ENCODE peak calls at places on chromosomes 4 and X, in ten cellular contexts. One of them, this sample, is unnamed.

GRCh38 chrX:72666451-72666850 is 47.7 kb downstream of the PHKA1 start:
- DNase-seq in lower lobe of right lung: no peak
- DNase-seq in GM13977: no peak
- DNase-seq in Peyer's patch: no peak
- DNase-seq in ovary: no peak
- DNase-seq in neural crest cell: no peak
- DNase-seq in fibroblast of pulmonary artery: peak
- DNase-seq in mesothelial cell of epicardium: no peak
- DNase-seq in IMR-90: peak
- DNase-seq in K562: no peak
- DNase-seq in this sample: no peak

GRCh38 chr4:108636246-108636645 is 14.2 kb upstream of the OSTC start:
- DNase-seq in lower lobe of right lung: no peak
- DNase-seq in GM13977: no peak
- DNase-seq in Peyer's patch: no peak
- DNase-seq in ovary: no peak
- DNase-seq in neural crest cell: no peak
- DNase-seq in fibroblast of pulmonary artery: no peak
- DNase-seq in mesothelial cell of epicardium: no peak
- DNase-seq in IMR-90: no peak
- DNase-seq in K562: no peak
- DNase-seq in this sample: no peak

GRCh38 chr4:8035371-8035780 is 95.7 kb upstream of the AFAP1 start:
- DNase-seq in lower lobe of right lung: no peak
- DNase-seq in GM13977: no peak
- DNase-seq in Peyer's patch: no peak
- DNase-seq in ovary: no peak
- DNase-seq in neural crest cell: no peak
- DNase-seq in fibroblast of pulmonary artery: peak
- DNase-seq in mesothelial cell of epicardium: no peak
- DNase-seq in IMR-90: peak
- DNase-seq in K562: no peak
- DNase-seq in this sample: peak

GRCh38 chrX:30010471-30010870 is 204.9 kb upstream of the MAGEB2 start:
- DNase-seq in lower lobe of right lung: no peak
- DNase-seq in GM13977: no peak
- DNase-seq in Peyer's patch: no peak
- DNase-seq in ovary: no peak
- DNase-seq in neural crest cell: no peak
- DNase-seq in fibroblast of pulmonary artery: no peak
- DNase-seq in mesothelial cell of epicardium: no peak
- DNase-seq in IMR-90: peak
- DNase-seq in K562: no peak
- DNase-seq in this sample: no peak

GRCh38 chr4:14767142-14767541 is 235.1 kb upstream of the CPEB2 start:
- DNase-seq in lower lobe of right lung: no peak
- DNase-seq in GM13977: no peak
- DNase-seq in Peyer's patch: no peak
- DNase-seq in ovary: no peak
- DNase-seq in neural crest cell: no peak
- DNase-seq in fibroblast of pulmonary artery: no peak
- DNase-seq in mesothelial cell of epicardium: no peak
- DNase-seq in IMR-90: no peak
- DNase-seq in K562: no peak
- DNase-seq in this sample: no peak

GRCh38 chr4:73053076-73053475 is 16.4 kb downstream of the COX18 start:
- DNase-seq in lower lobe of right lung: no peak
- DNase-seq in GM13977: no peak
- DNase-seq in Peyer's patch: no peak
- DNase-seq in ovary: no peak
- DNase-seq in neural crest cell: no peak
- DNase-seq in fibroblast of pulmonary artery: peak
- DNase-seq in mesothelial cell of epicardium: no peak
- DNase-seq in IMR-90: peak
- DNase-seq in K562: no peak
- DNase-seq in this sample: no peak

GRCh38 chr4:145069361-145069760 is 28.6 kb downstream of the ANAPC10 start:
- DNase-seq in lower lobe of right lung: no peak
- DNase-seq in GM13977: no peak
- DNase-seq in Peyer's patch: no peak
- DNase-seq in ovary: no peak
- DNase-seq in neural crest cell: no peak
- DNase-seq in fibroblast of pulmonary artery: peak
- DNase-seq in mesothelial cell of epicardium: no peak
- DNase-seq in IMR-90: peak
- DNase-seq in K562: no peak
- DNase-seq in this sample: no peak

GRCh38 chr4:109721033-109721432 is 8.8 kb downstream of the PLA2G12A start:
- DNase-seq in lower lobe of right lung: no peak
- DNase-seq in GM13977: no peak
- DNase-seq in Peyer's patch: no peak
- DNase-seq in ovary: no peak
- DNase-seq in neural crest cell: no peak
- DNase-seq in fibroblast of pulmonary artery: peak
- DNase-seq in mesothelial cell of epicardium: no peak
- DNase-seq in IMR-90: peak
- DNase-seq in K562: peak
- DNase-seq in this sample: no peak

DNA sequence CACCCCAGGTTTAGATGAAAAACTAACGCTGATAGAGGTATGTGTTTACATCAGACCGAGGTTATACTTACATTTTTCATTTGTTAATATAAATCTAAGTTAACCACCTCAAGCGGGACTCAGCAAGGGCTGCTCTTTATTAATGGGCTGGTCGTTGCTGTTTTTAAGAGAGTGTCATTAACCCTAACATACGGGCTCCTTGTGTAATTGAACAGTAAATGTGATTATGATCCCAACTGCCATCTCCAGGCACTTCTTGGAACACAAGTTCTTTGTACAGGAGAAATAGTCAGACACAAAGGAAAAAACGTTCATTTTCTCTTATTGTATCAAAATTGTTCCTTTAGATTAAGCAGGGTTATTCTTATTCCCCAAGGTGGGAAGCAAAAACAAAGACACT is 95.7 kb downstream of the RASL11B start:
- DNase-seq in lower lobe of right lung: no peak
- DNase-seq in GM13977: no peak
- DNase-seq in Peyer's patch: no peak
- DNase-seq in ovary: no peak
- DNase-seq in neural crest cell: no peak
- DNase-seq in fibroblast of pulmonary artery: no peak
- DNase-seq in mesothelial cell of epicardium: no peak
- DNase-seq in IMR-90: peak
- DNase-seq in K562: no peak
- DNase-seq in this sample: no peak
- TF ChIP-seq CTCF in lower lobe of right lung: no peak
- TF ChIP-seq CTCF in GM13977: no peak
- TF ChIP-seq CTCF in Peyer's patch: no peak
- TF ChIP-seq CTCF in ovary: no peak
- TF ChIP-seq CTCF in neural crest cell: no peak
- TF ChIP-seq CTCF in fibroblast of pulmonary artery: no peak
- TF ChIP-seq CTCF in mesothelial cell of epicardium: no peak
- TF ChIP-seq CTCF in IMR-90: no peak
- TF ChIP-seq CTCF in K562: no peak
- TF ChIP-seq CTCF in this sample: peak

GRCh38 chr4:120770897-120771296 is 151.6 kb downstream of the PRDM5 start:
- DNase-seq in lower lobe of right lung: no peak
- DNase-seq in GM13977: no peak
- DNase-seq in Peyer's patch: no peak
- DNase-seq in ovary: no peak
- DNase-seq in neural crest cell: no peak
- DNase-seq in fibroblast of pulmonary artery: no peak
- DNase-seq in mesothelial cell of epicardium: no peak
- DNase-seq in IMR-90: no peak
- DNase-seq in K562: no peak
- DNase-seq in this sample: no peak

GRCh38 chr4:120769227-120769626 is 153.3 kb downstream of the PRDM5 start:
- DNase-seq in lower lobe of right lung: no peak
- DNase-seq in GM13977: no peak
- DNase-seq in Peyer's patch: no peak
- DNase-seq in ovary: no peak
- DNase-seq in neural crest cell: no peak
- DNase-seq in fibroblast of pulmonary artery: peak
- DNase-seq in mesothelial cell of epicardium: no peak
- DNase-seq in IMR-90: peak
- DNase-seq in K562: no peak
- DNase-seq in this sample: no peak

GRCh38 chr4:120773641-120774040 is 148.9 kb downstream of the PRDM5 start:
- DNase-seq in lower lobe of right lung: no peak
- DNase-seq in GM13977: no peak
- DNase-seq in Peyer's patch: no peak
- DNase-seq in ovary: no peak
- DNase-seq in neural crest cell: no peak
- DNase-seq in fibroblast of pulmonary artery: no peak
- DNase-seq in mesothelial cell of epicardium: no peak
- DNase-seq in IMR-90: no peak
- DNase-seq in K562: no peak
- DNase-seq in this sample: no peak

DNA sequence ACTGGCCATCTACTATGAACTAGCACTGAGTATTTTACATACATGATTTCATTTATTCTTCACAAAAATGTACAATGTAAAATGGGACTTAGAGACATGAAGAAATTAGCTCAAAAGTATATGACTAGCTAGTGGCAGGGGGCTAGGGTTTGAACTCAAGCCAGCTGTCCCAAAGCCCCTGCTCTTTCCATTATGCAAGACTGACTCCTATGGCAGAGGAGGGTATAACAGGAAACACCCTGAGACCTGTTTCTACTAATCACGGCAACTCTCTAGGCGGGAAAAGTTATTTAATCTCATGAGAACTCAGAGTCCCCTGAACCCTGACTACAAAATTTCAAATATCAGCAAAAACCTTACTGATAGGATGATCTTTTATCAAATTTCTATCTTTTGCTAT is 150.6 kb downstream of the PRDM5 start:
- DNase-seq in lower lobe of right lung: no peak
- DNase-seq in GM13977: no peak
- DNase-seq in Peyer's patch: no peak
- DNase-seq in ovary: no peak
- DNase-seq in neural crest cell: no peak
- DNase-seq in fibroblast of pulmonary artery: no peak
- DNase-seq in mesothelial cell of epicardium: no peak
- DNase-seq in IMR-90: no peak
- DNase-seq in K562: no peak
- DNase-seq in this sample: no peak
- TF ChIP-seq CTCF in lower lobe of right lung: no peak
- TF ChIP-seq CTCF in GM13977: no peak
- TF ChIP-seq CTCF in Peyer's patch: no peak
- TF ChIP-seq CTCF in ovary: no peak
- TF ChIP-seq CTCF in neural crest cell: no peak
- TF ChIP-seq CTCF in fibroblast of pulmonary artery: no peak
- TF ChIP-seq CTCF in mesothelial cell of epicardium: no peak
- TF ChIP-seq CTCF in IMR-90: no peak
- TF ChIP-seq CTCF in K562: no peak
- TF ChIP-seq CTCF in this sample: peak

GRCh38 chrX:18348047-18348446 is 6.4 kb downstream of the SCML2 start:
- DNase-seq in lower lobe of right lung: no peak
- DNase-seq in GM13977: no peak
- DNase-seq in Peyer's patch: no peak
- DNase-seq in ovary: no peak
- DNase-seq in neural crest cell: no peak
- DNase-seq in fibroblast of pulmonary artery: no peak
- DNase-seq in mesothelial cell of epicardium: no peak
- DNase-seq in IMR-90: no peak
- DNase-seq in K562: no peak
- DNase-seq in this sample: no peak

GRCh38 chrX:18351774-18352173 is 2.7 kb downstream of the SCML2 start:
- DNase-seq in lower lobe of right lung: no peak
- DNase-seq in GM13977: no peak
- DNase-seq in Peyer's patch: no peak
- DNase-seq in ovary: no peak
- DNase-seq in neural crest cell: no peak
- DNase-seq in fibroblast of pulmonary artery: no peak
- DNase-seq in mesothelial cell of epicardium: no peak
- DNase-seq in IMR-90: no peak
- DNase-seq in K562: no peak
- DNase-seq in this sample: no peak

GRCh38 chrX:18354369-18355329 is at the start of gene SCML2:
- DNase-seq in lower lobe of right lung: peak
- DNase-seq in GM13977: peak
- DNase-seq in Peyer's patch: no peak
- DNase-seq in ovary: peak
- DNase-seq in neural crest cell: peak
- DNase-seq in fibroblast of pulmonary artery: peak
- DNase-seq in mesothelial cell of epicardium: peak
- DNase-seq in IMR-90: peak
- DNase-seq in K562: peak
- DNase-seq in this sample: no peak

DNA sequence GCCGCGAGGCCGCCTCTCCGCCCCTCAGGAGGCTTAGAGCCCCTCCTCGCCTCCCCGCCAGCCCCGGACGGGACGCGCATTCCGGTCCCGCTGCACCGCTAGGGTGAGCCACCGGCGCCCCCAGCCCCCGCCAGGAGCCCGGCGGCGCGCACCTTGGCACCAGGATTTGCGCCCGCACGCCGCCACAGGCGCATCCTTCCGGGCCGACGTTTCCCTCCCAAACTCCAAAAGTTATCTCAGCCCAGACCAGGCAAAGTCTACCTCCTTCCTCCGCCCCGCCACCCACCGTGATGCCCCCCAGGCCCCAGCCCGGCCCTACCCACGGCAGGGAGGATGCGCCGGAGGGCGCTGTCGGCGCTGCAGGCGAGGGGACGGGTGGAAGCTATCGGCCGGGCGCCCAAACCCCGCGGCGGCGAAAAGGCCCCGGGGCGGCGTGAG is 538 bp downstream of the SCML2 start:
- DNase-seq in lower lobe of right lung: no peak
- DNase-seq in GM13977: no peak
- DNase-seq in Peyer's patch: no peak
- DNase-seq in ovary: peak
- DNase-seq in neural crest cell: peak
- DNase-seq in fibroblast of pulmonary artery: no peak
- DNase-seq in mesothelial cell of epicardium: peak
- DNase-seq in IMR-90: no peak
- DNase-seq in K562: peak
- DNase-seq in this sample: no peak
- TF ChIP-seq CTCF in lower lobe of right lung: peak
- TF ChIP-seq CTCF in GM13977: no peak
- TF ChIP-seq CTCF in Peyer's patch: no peak
- TF ChIP-seq CTCF in ovary: no peak
- TF ChIP-seq CTCF in neural crest cell: peak
- TF ChIP-seq CTCF in fibroblast of pulmonary artery: no peak
- TF ChIP-seq CTCF in mesothelial cell of epicardium: no peak
- TF ChIP-seq CTCF in IMR-90: no peak
- TF ChIP-seq CTCF in K562: no peak
- TF ChIP-seq CTCF in this sample: peak

GRCh38 chr4:158285429-158286216 is 75.3 kb downstream of the TMEM144 start:
- DNase-seq in lower lobe of right lung: no peak
- DNase-seq in GM13977: no peak
- DNase-seq in Peyer's patch: no peak
- DNase-seq in ovary: no peak
- DNase-seq in neural crest cell: no peak
- DNase-seq in fibroblast of pulmonary artery: no peak
- DNase-seq in mesothelial cell of epicardium: no peak
- DNase-seq in IMR-90: no peak
- DNase-seq in K562: no peak
- DNase-seq in this sample: no peak

GRCh38 chr4:158280856-158281255 is 70.6 kb downstream of the TMEM144 start:
- DNase-seq in lower lobe of right lung: no peak
- DNase-seq in GM13977: no peak
- DNase-seq in Peyer's patch: no peak
- DNase-seq in ovary: no peak
- DNase-seq in neural crest cell: no peak
- DNase-seq in fibroblast of pulmonary artery: peak
- DNase-seq in mesothelial cell of epicardium: no peak
- DNase-seq in IMR-90: no peak
- DNase-seq in K562: no peak
- DNase-seq in this sample: no peak

GRCh38 chr4:158277558-158277957 is 67.3 kb downstream of the TMEM144 start:
- DNase-seq in lower lobe of right lung: no peak
- DNase-seq in GM13977: no peak
- DNase-seq in Peyer's patch: no peak
- DNase-seq in ovary: no peak
- DNase-seq in neural crest cell: no peak
- DNase-seq in fibroblast of pulmonary artery: no peak
- DNase-seq in mesothelial cell of epicardium: no peak
- DNase-seq in IMR-90: no peak
- DNase-seq in K562: no peak
- DNase-seq in this sample: no peak

DNA sequence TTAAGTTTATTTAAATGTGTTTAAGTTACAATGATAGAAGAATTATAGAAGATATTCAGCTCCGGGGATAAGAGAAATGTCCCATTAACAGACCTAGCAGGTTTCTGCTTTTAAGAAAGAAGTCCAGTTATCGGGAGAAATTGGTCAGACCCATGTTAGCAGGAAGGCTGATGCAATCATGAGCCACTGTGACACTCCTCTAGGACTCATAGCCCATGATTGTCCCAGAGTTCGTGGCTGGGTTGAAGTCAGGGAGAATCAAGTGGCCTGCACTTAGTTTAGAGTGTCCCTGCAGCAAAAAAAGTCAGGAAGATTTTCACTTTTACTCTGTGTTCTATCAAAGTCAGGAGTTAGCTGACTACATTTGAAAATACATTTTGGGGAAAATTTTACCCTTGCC is 72.0 kb downstream of the TMEM144 start:
- DNase-seq in lower lobe of right lung: no peak
- DNase-seq in GM13977: no peak
- DNase-seq in Peyer's patch: no peak
- DNase-seq in ovary: no peak
- DNase-seq in neural crest cell: no peak
- DNase-seq in fibroblast of pulmonary artery: no peak
- DNase-seq in mesothelial cell of epicardium: no peak
- DNase-seq in IMR-90: peak
- DNase-seq in K562: no peak
- DNase-seq in this sample: no peak
- TF ChIP-seq CTCF in lower lobe of right lung: no peak
- TF ChIP-seq CTCF in GM13977: no peak
- TF ChIP-seq CTCF in Peyer's patch: no peak
- TF ChIP-seq CTCF in ovary: no peak
- TF ChIP-seq CTCF in neural crest cell: no peak
- TF ChIP-seq CTCF in fibroblast of pulmonary artery: no peak
- TF ChIP-seq CTCF in mesothelial cell of epicardium: no peak
- TF ChIP-seq CTCF in IMR-90: no peak
- TF ChIP-seq CTCF in K562: no peak
- TF ChIP-seq CTCF in this sample: no peak

This sample was measured in chondrocyte.